ENCODE peak calls at places on chromosomes 6 and 20, in ten cellular contexts. G, Q, W, R, M, L, T, U, E and C are unnamed samples.
A peak's percentile ranks its signal among the peaks of the same experiment; 100 is the strongest.

GRCh38 chr6:167676000-167676665 is 150.6 kb upstream of the AFDN start:
- DNase-seq in G (no peak), Q (no peak), W (no peak), R (no peak), M (no peak), L (no peak), T (no peak), U (no peak), E (no peak), C (no peak)

GRCh38 chr6:54864272-54864671 is 17.7 kb downstream of the FAM83B start:
- DNase-seq in G (no peak), Q (no peak), W (no peak), R (no peak), M (no peak), L (no peak), T (no peak), U (no peak), E (no peak), C (no peak)

GRCh38 chr6:131694832-131695426 is 6.3 kb downstream of the OR2A4 start:
- DNase-seq in G (peak; percentile 66), Q (no peak), W (peak; percentile 53), R (peak; percentile 84), M (peak; percentile 61), L (peak; percentile 65), T (peak; percentile 40), U (no peak), E (peak; percentile 63), C (no peak)

GRCh38 chr6:134630468-134631180 is 312.7 kb upstream of the SGK1 start:
- DNase-seq in G (no peak), Q (no peak), W (peak; percentile 78), R (no peak), M (no peak), L (no peak), T (no peak), U (no peak), E (no peak), C (peak; percentile 37)

GRCh38 chr6:136011475-136011874 is 160.0 kb downstream of the PDE7B start:
- DNase-seq in G (no peak), Q (no peak), W (no peak), R (no peak), M (no peak), L (no peak), T (no peak), U (no peak), E (no peak), C (no peak)

GRCh38 chr6:102732908-102733307 is 1339.4 kb downstream of the GRIK2 start:
- DNase-seq in G (no peak), Q (no peak), W (no peak), R (peak; percentile 2), M (no peak), L (no peak), T (no peak), U (no peak), E (no peak), C (no peak)

GRCh38 chr6:53611342-53611741 is 54.2 kb downstream of the KLHL31 start:
- DNase-seq in G (no peak), Q (no peak), W (no peak), R (no peak), M (no peak), L (no peak), T (no peak), U (no peak), E (no peak), C (no peak)

GRCh38 chr20:35871311-35871771 is 83.0 kb downstream of the SCAND1 start:
- DNase-seq in G (peak; percentile 68), Q (no peak), W (no peak), R (peak; percentile 20), M (no peak), L (peak; percentile 59), T (no peak), U (no peak), E (no peak), C (no peak)

GRCh38 chr6:6002005-6002808 is 4.5 kb downstream of the NRN1 start:
- DNase-seq in G (no peak), Q (no peak), W (no peak), R (no peak), M (no peak), L (no peak), T (no peak), U (no peak), E (no peak), C (no peak)

GRCh38 chr20:63334356-63334755 is 26.8 kb downstream of the CHRNA4 start:
- DNase-seq in G (no peak), Q (no peak), W (no peak), R (no peak), M (no peak), L (no peak), T (no peak), U (no peak), E (no peak), C (no peak)

GRCh38 chr6:49772296-49772695 is 14.8 kb downstream of the PGK2 start:
- DNase-seq in G (no peak), Q (no peak), W (no peak), R (no peak), M (no peak), L (no peak), T (no peak), U (no peak), E (no peak), C (no peak)

GRCh38 chr6:131129657-131130545 is 5.4 kb upstream of the AKAP7 start:
- DNase-seq in G (no peak), Q (no peak), W (no peak), R (no peak), M (no peak), L (no peak), T (no peak), U (no peak), E (no peak), C (no peak)

GRCh38 chr20:50381771-50382593 is 128.2 kb upstream of the PTPN1 start:
- DNase-seq in G (no peak), Q (no peak), W (no peak), R (no peak), M (no peak), L (no peak), T (no peak), U (peak; percentile 3), E (no peak), C (no peak)

GRCh38 chr6:10478187-10479040 is 42.7 kb upstream of the GCNT2 start:
- DNase-seq in G (peak; percentile 18), Q (no peak), W (no peak), R (peak; percentile 57), M (no peak), L (peak; percentile 39), T (peak; percentile 11), U (no peak), E (peak; percentile 25), C (no peak)

GRCh38 chr20:3248167-3248992 is 9.4 kb upstream of the SLC4A11 start:
- DNase-seq in G (no peak), Q (no peak), W (no peak), R (peak; percentile 50), M (no peak), L (peak; percentile 38), T (no peak), U (no peak), E (peak; percentile 47), C (no peak)

GRCh38 chr6:112086744-112087135 is 542 bp downstream of the TUBE1 start:
- DNase-seq in G (peak; percentile 52), Q (no peak), W (peak; percentile 35), R (peak; percentile 62), M (peak; percentile 2), L (peak; percentile 24), T (peak; percentile 33), U (peak; percentile 36), E (no peak), C (no peak)